ENCODE peak calls at places on chromosomes 1 and 21, in four cellular contexts. Z, K, I and B are unnamed samples.

GRCh38 chr1:30145723-30146263 is 577.6 kb downstream of the MATN1 start:
- DNase-seq in Z (no peak), K (no peak), I (no peak), B (no peak)

GRCh38 chr1:218369688-218370511 is 24.8 kb downstream of the TGFB2 start:
- DNase-seq in Z (no peak), K (no peak), I (peak), B (no peak)

GRCh38 chr1:180899262-180899661 is 13.4 kb upstream of the KIAA1614 start:
- DNase-seq in Z (no peak), K (no peak), I (peak), B (no peak)

GRCh38 chr1:222242492-222242891 is 305.4 kb downstream of the HHIPL2 start:
- DNase-seq in Z (no peak), K (no peak), I (no peak), B (no peak)

GRCh38 chr1:23759277-23759676 is 16.0 kb downstream of the ELOA start:
- DNase-seq in Z (no peak), K (no peak), I (no peak), B (no peak)

GRCh38 chr1:226875641-226876295 is 5.4 kb downstream of the PSEN2 start:
- DNase-seq in Z (peak), K (no peak), I (no peak), B (no peak)

GRCh38 chr21:29256125-29256895 is 42.4 kb upstream of the BACH1 start:
- DNase-seq in Z (no peak), K (peak), I (no peak), B (peak)

GRCh38 chr1:64421377-64421776 is 48.6 kb upstream of the CACHD1 start:
- DNase-seq in Z (no peak), K (no peak), I (no peak), B (no peak)

GRCh38 chr1:63073530-63074306 is 248.6 kb upstream of the FOXD3 start:
- DNase-seq in Z (no peak), K (no peak), I (no peak), B (no peak)

GRCh38 chr1:206700445-206701036 is 15.8 kb downstream of the MAPKAPK2 start:
- DNase-seq in Z (no peak), K (no peak), I (no peak), B (no peak)

GRCh38 chr1:69246109-69246508 is 321.6 kb upstream of the LRRC7 start:
- DNase-seq in Z (no peak), K (no peak), I (no peak), B (no peak)

GRCh38 chr21:46116189-46116845 is 18.4 kb downstream of the COL6A2 start:
- DNase-seq in Z (no peak), K (no peak), I (no peak), B (no peak)

GRCh38 chr1:83095570-83095969 is 903.4 kb downstream of the TTLL7 start:
- DNase-seq in Z (no peak), K (no peak), I (no peak), B (no peak)

GRCh38 chr1:84998642-84999280 is 1.8 kb upstream of the MCOLN2 start:
- DNase-seq in Z (no peak), K (no peak), I (no peak), B (no peak)

GRCh38 chr1:24708938-24709337 is 36.3 kb upstream of the CLIC4 start:
- DNase-seq in Z (no peak), K (no peak), I (no peak), B (no peak)

GRCh38 chr21:36565616-36566015 is 85.7 kb upstream of the CLDN14 start:
- DNase-seq in Z (no peak), K (no peak), I (no peak), B (no peak)

GRCh38 chr1:153231363-153231762 is 14.0 kb downstream of the PRR9 start:
- DNase-seq in Z (no peak), K (no peak), I (no peak), B (no peak)

GRCh38 chr1:23953020-23953419 is 6.6 kb upstream of the PNRC2 start:
- DNase-seq in Z (no peak), K (no peak), I (no peak), B (no peak)

GRCh38 chr1:197918815-197919522 is 1.8 kb downstream of the LHX9 start:
- DNase-seq in Z (no peak), K (no peak), I (no peak), B (no peak)

GRCh38 chr21:45698493-45698947 is 55.0 kb downstream of the PCBP3 start:
- DNase-seq in Z (no peak), K (no peak), I (peak), B (no peak)

GRCh38 chr1:233613252-233614172 is at the start of gene KCNK1:
- DNase-seq in Z (peak), K (no peak), I (peak), B (no peak)

GRCh38 chr1:11858968-11859871 is 475 bp upstream of the NPPB start:
- DNase-seq in Z (peak), K (peak), I (peak), B (peak)

GRCh38 chr1:107162745-107163144 is 21.9 kb downstream of the NTNG1 start:
- DNase-seq in Z (no peak), K (no peak), I (no peak), B (no peak)

GRCh38 chr1:116390195-116390594 is 17.2 kb downstream of the ATP1A1 start:
- DNase-seq in Z (no peak), K (no peak), I (no peak), B (no peak)

GRCh38 chr1:22112505-22112904 is 30.4 kb downstream of the WNT4 start:
- DNase-seq in Z (no peak), K (no peak), I (no peak), B (no peak)